ENCODE peak calls at places on chromosome 7, in five cellular contexts. B is colonic mucosa, G is astrocyte of the spinal cord, Y is WERI-Rb-1, A is ovary. X is an unnamed sample.

GRCh38 chr7:151736403-151736909 is 140.5 kb downstream of the PRKAG2 start:
- DNase-seq in B (peak), A (peak), Y (peak), G (peak), X (peak)

GRCh38 chr7:157358041-157358752 is 21.4 kb downstream of the DNAJB6 start:
- DNase-seq in A (no peak), Y (no peak), B (no peak), G (no peak), X (no peak)

GRCh38 chr7:26117142-26117807 is 34.7 kb upstream of the NFE2L3 start:
- DNase-seq in A (no peak), G (no peak), Y (peak), B (no peak), X (no peak)

GRCh38 chr7:106009511-106010226 is 46.6 kb downstream of the CDHR3 start:
- DNase-seq in B (peak), A (peak), Y (peak), G (peak), X (peak)

GRCh38 chr7:100745184-100745583 is 11.8 kb downstream of the ZAN start:
- DNase-seq in B (no peak), G (peak), Y (no peak), A (peak), X (peak)

GRCh38 chr7:39525926-39526325 is 40.3 kb upstream of the YAE1 start:
- DNase-seq in B (no peak), A (no peak), Y (no peak), G (no peak), X (no peak)

GRCh38 chr7:101124376-101125056 is 2.4 kb upstream of the SERPINE1 start:
- DNase-seq in B (no peak), A (no peak), Y (no peak), G (peak), X (peak)

GRCh38 chr7:26440253-26440992 is 148.8 kb downstream of the SNX10 start:
- DNase-seq in G (no peak), A (no peak), B (no peak), Y (peak), X (no peak)

GRCh38 chr7:36639826-36640225 is 84.5 kb downstream of the AOAH start:
- DNase-seq in A (no peak), G (no peak), B (no peak), Y (no peak), X (no peak)

GRCh38 chr7:29109815-29110385 is 36.4 kb downstream of the CPVL start:
- DNase-seq in Y (no peak), A (no peak), G (no peak), B (no peak), X (no peak)

GRCh38 chr7:105439174-105439893 is 50.6 kb upstream of the SRPK2 start:
- DNase-seq in G (peak), Y (no peak), B (peak), A (no peak), X (peak)

GRCh38 chr7:100705753-100706671 is at the start of gene POP7:
- DNase-seq in B (peak), Y (peak), A (peak), G (peak), X (peak)

GRCh38 chr7:112162161-112163020 is 43.8 kb downstream of the DOCK4 start:
- DNase-seq in Y (no peak), G (peak), B (no peak), A (peak), X (peak)

GRCh38 chr7:80967536-80968297 is 48.9 kb upstream of the SEMA3C start:
- DNase-seq in A (no peak), Y (no peak), G (peak), B (no peak), X (no peak)

GRCh38 chr7:148883233-148884048 is 650 bp downstream of the EZH2 start:
- DNase-seq in Y (peak), G (no peak), B (peak), A (peak), X (no peak)

GRCh38 chr7:143172354-143172753 is 10.9 kb upstream of the TAS2R39 start:
- DNase-seq in Y (no peak), G (no peak), A (no peak), B (peak), X (peak)

GRCh38 chr7:123355576-123356195 is 155.9 kb upstream of the SLC13A1 start:
- DNase-seq in G (peak), A (no peak), Y (no peak), B (no peak), X (peak)

GRCh38 chr7:47970750-47971149 is 8.7 kb downstream of the HUS1 start:
- DNase-seq in A (no peak), G (no peak), B (no peak), Y (no peak), X (no peak)

GRCh38 chr7:77855371-77856083 is 57.0 kb downstream of the PHTF2 start:
- DNase-seq in B (no peak), G (peak), Y (no peak), A (no peak), X (peak)

GRCh38 chr7:114852275-114852674 is 69.6 kb upstream of the MDFIC start:
- DNase-seq in A (no peak), B (no peak), Y (no peak), G (no peak), X (no peak)

GRCh38 chr7:69896100-69896499 is 297.8 kb downstream of the AUTS2 start:
- DNase-seq in B (no peak), Y (peak), G (no peak), A (no peak), X (no peak)

GRCh38 chr7:92768501-92769360 is 67.6 kb downstream of the CDK6 start:
- DNase-seq in B (no peak), A (no peak), G (no peak), Y (no peak), X (peak)

GRCh38 chr7:41886257-41886905 is 183.5 kb upstream of the INHBA start:
- DNase-seq in G (peak), B (peak), Y (no peak), A (peak), X (peak)

GRCh38 chr7:8500286-8500685 is 66.9 kb downstream of the NXPH1 start:
- DNase-seq in A (no peak), B (no peak), Y (no peak), G (no peak), X (no peak)

GRCh38 chr7:139698879-139699278 is 78.9 kb downstream of the HIPK2 start:
- DNase-seq in B (no peak), G (no peak), Y (no peak), A (no peak), X (no peak)

GRCh38 chr7:149845257-149845980 is 7.2 kb downstream of the ZNF862 start:
- DNase-seq in A (no peak), Y (no peak), G (no peak), B (no peak), X (peak)

GRCh38 chr7:16223963-16224707 is 197.2 kb downstream of the CRPPA start:
- DNase-seq in Y (no peak), A (no peak), G (no peak), B (no peak), X (no peak)

GRCh38 chr7:76262683-76263402 is 39.6 kb upstream of the HSPB1 start:
- DNase-seq in Y (peak), B (peak), G (peak), A (no peak), X (peak)

GRCh38 chr7:100598425-100598824 is 3.7 kb upstream of the PCOLCE start:
- DNase-seq in B (no peak), G (peak), Y (no peak), A (no peak), X (no peak)

GRCh38 chr7:130946110-130946509 is 212.1 kb upstream of the KLF14 start:
- DNase-seq in A (no peak), G (no peak), Y (no peak), B (no peak), X (no peak)

GRCh38 chr7:130944997-130945396 is 211.0 kb upstream of the KLF14 start:
- DNase-seq in Y (no peak), G (no peak), A (no peak), B (no peak), X (no peak)

GRCh38 chr7:130943336-130943901 is 209.4 kb upstream of the KLF14 start:
- DNase-seq in B (no peak), A (no peak), Y (no peak), G (peak), X (peak)

GRCh38 chr7:130943981-130944380 is 210.0 kb upstream of the KLF14 start:
- DNase-seq in Y (no peak), A (no peak), B (no peak), G (peak), X (no peak)

DNA sequence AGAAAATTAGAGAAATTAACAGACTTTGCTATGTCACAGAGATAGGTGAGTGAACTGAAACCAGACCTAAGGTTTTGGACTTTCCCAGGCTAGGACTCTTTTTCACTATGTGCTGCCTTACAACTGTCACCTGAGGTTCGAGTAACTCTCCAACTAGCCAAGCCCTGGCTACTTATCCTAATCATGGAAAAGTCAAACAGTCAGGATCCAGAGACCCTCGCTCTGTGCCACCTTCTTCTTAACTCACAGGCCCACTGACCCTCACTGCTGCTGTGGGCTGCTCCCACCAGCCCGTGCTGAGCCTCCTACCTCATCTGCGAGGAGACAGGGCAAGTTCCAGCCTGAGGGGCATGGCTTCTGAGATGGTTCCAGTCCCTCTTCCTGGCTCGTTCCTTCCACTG is 211.4 kb upstream of the KLF14 start:
- DNase-seq in Y (no peak), B (no peak), G (no peak), A (no peak), X (no peak)
- TF ChIP-seq CTCF in Y (no peak), B (no peak), G (no peak), A (no peak), X (no peak)

GRCh38 chr7:74030861-74031260 is 2.9 kb downstream of the ELN start:
- DNase-seq in Y (no peak), A (no peak), G (no peak), B (no peak), X (no peak)
- H3K4me3 ChIP-seq in Y (no peak), A (no peak), G (no peak), B (no peak), X (no peak)

DNA sequence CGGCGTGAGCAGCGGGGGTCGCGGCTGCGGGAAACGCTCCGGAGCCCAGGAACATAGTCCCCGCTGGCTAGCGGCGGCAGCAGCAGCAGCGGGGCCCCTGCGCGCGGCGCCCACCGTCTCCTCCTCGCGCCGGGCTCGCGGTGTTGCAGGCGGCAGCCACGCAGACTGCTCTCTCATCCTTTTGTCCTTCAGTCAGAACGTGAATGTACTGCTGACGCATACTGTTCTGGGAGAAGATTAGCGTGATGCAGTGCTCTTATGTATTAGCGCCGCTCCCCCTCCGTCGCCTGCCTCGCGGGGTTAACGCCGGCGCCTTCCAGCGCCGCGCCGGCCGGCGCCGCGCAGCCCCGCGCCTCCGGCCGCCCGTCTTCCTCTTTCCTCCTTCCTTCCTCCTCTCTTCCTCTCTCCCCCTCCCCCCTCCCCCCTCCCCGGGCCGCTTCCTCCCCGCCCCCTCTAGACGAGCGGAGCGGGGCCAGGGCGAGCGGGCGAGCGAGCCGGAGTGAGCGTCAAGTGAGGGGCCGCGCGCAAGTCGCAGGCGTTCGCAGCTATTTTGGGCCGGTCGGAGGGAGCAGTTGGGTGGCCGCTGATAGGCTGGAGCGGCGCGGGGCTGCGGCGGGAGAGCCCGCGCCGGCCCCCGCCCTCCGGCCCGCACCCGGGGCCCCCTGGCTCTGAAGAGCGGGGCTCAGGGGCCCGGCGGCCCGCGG is 816 bp upstream of the LRRC4 start:
- DNase-seq in G (peak), Y (peak), B (no peak), A (peak), X (peak)
- TF ChIP-seq CTCF in G (peak), Y (peak), B (no peak), A (peak), X (peak)

GRCh38 chr7:116354546-116355422 is 144.4 kb downstream of the TES start:
- DNase-seq in G (peak), Y (no peak), A (peak), B (peak), X (peak)
- H3K4me3 ChIP-seq in G (peak), Y (no peak), A (no peak), B (no peak), X (peak)

GRCh38 chr7:110891197-110891596 is 199.7 kb upstream of the LRRN3 start:
- DNase-seq in A (no peak), Y (no peak), G (no peak), B (no peak), X (no peak)
- TF ChIP-seq CTCF in A (no peak), Y (no peak), G (no peak), B (no peak), X (no peak)

DNA sequence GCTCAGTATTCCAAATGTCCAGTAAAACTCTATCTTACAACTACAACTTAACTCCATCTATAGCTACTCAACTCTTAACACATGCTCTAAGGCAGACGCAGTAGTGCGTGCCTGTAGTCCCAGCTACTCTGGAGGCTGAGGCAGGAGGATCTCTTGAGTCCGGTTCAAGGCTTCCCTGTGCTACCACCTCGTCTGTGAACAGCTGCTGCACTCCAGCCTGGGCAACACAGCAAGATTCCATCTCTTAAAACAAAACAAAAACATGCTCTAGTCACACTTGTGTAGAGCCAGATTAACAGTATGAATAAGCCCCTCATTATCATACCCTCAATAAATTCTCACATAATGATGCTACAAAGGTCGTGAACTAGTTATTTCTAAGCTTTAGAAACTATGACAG is 3.6 kb downstream of the BAZ1B start:
- DNase-seq in G (no peak), A (no peak), B (no peak), Y (no peak), X (no peak)
- H3K4me3 ChIP-seq in G (no peak), A (no peak), B (no peak), Y (no peak), X (peak)

DNA sequence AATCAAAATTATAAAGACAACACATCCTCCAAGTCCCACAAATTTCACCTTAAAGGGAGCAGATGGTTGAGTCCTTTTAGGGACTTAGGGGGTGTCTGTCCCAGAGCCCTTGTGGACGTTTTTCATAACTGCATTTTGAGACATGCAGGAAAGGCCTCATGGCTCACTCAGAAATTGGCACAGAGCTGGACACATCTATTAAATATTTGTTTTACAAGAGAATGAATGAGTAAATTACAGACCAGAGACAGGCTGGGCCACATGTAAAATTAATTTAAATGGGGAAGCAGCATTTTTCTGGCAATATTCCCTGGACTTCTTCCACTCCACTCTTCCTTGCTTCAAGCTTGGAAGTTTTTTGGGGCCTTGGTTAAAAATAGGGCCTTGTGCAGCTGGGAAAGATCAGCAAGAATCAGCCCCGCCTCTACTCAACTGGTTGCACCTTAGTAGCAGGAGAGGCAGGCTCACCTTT is 20.0 kb downstream of the LAMB1 start:
- DNase-seq in A (no peak), Y (no peak), G (peak), B (no peak), X (no peak)
- TF ChIP-seq CTCF in A (no peak), Y (peak), G (peak), B (no peak), X (peak)

DNA sequence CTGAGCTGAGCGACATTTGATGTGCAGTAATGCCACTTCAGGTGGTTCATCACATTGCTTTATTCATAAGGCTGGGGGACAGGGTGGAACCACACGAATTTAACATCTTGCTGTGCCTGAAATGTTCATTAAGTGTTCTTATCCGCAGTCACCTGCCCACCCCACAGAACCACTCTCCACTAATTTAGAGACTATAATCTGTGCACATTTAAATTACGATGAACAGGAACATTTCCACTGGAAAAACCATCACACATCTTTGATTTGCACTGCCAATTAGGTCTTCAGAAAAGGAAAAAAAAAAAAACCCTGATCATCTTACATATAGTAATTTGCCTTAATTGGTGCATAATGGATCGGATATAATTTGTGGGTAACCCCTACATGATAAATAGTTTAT is 2.3 kb downstream of the CDCA7L start:
- DNase-seq in B (no peak), A (no peak), G (no peak), Y (no peak), X (no peak)
- H3K4me3 ChIP-seq in B (no peak), A (no peak), G (no peak), Y (no peak), X (no peak)